ENCODE peak calls at places on chromosomes 5 and 9, in seven cellular contexts. X is GM04504; B is stomach; D is stimulated activated CD8-positive, alpha-beta memory T cell treated with anti-CD3 and anti-CD28 coated beads, Interleukin-2, amount 100 ng/mL, for 1 hour; P is EH; A is spleen; R is activated CD4-positive, alpha-beta T cell treated with anti-CD3 and anti-CD28 coated beads, Interleukin-2, amount 10 ng/mL, durations not matched to agents 7 days and 5 days. Z is an unnamed sample.

GRCh38 chr9:117413346-117414219 is 1.3 kb downstream of the ASTN2 start:
- DNase-seq in X (no peak), B (no peak), D (no peak), P (no peak), A (no peak), R (no peak), Z (peak)

GRCh38 chr5:80136751-80137272 is 101.7 kb downstream of the THBS4 start:
- DNase-seq in X (no peak), B (no peak), D (no peak), P (no peak), A (no peak), R (no peak), Z (no peak)

GRCh38 chr9:95513722-95514121 is 3.0 kb downstream of the PTCH1 start:
- DNase-seq in X (no peak), B (no peak), D (no peak), P (no peak), A (no peak), R (no peak), Z (no peak)

GRCh38 chr5:98602534-98603112 is 170.8 kb upstream of the RGMB start:
- DNase-seq in X (no peak), B (no peak), D (no peak), P (peak), A (no peak), R (no peak), Z (no peak)

GRCh38 chr9:128103589-128103962 is 24.0 kb downstream of the PTGES2 start:
- DNase-seq in X (no peak), B (no peak), D (no peak), P (no peak), A (peak), R (peak), Z (no peak)

GRCh38 chr5:112886975-112887374 is 25.9 kb downstream of the SRP19 start:
- DNase-seq in X (no peak), B (no peak), D (peak), P (no peak), A (no peak), R (peak), Z (no peak)

GRCh38 chr9:79946718-79947117 is 375.0 kb downstream of the TLE4 start:
- DNase-seq in X (no peak), B (peak), D (no peak), P (no peak), A (no peak), R (no peak), Z (no peak)

GRCh38 chr9:31071606-31072286 is 1312.7 kb upstream of the ACO1 start:
- DNase-seq in X (no peak), B (no peak), D (no peak), P (no peak), A (peak), R (no peak), Z (no peak)

GRCh38 chr9:137632432-137633161 is 13.8 kb downstream of the EHMT1 start:
- DNase-seq in X (no peak), B (no peak), D (no peak), P (no peak), A (peak), R (no peak), Z (no peak)

GRCh38 chr5:158351485-158352140 is 492.7 kb upstream of the CLINT1 start:
- DNase-seq in X (no peak), B (no peak), D (no peak), P (no peak), A (no peak), R (no peak), Z (no peak)

GRCh38 chr9:127783111-127783621 is 2.7 kb upstream of the CDK9 start:
- DNase-seq in X (no peak), B (peak), D (peak), P (no peak), A (peak), R (peak), Z (peak)

GRCh38 chr5:89437450-89438435 is 554.8 kb upstream of the MEF2C start:
- DNase-seq in X (no peak), B (no peak), D (no peak), P (no peak), A (no peak), R (no peak), Z (no peak)

GRCh38 chr5:62208218-62208852 is 97.7 kb upstream of the KIF2A start:
- DNase-seq in X (no peak), B (no peak), D (no peak), P (no peak), A (no peak), R (no peak), Z (no peak)

GRCh38 chr9:132023409-132024180 is 56.1 kb downstream of the MED27 start:
- DNase-seq in X (no peak), B (no peak), D (no peak), P (no peak), A (no peak), R (no peak), Z (no peak)

GRCh38 chr5:180399931-180400330 is 46.8 kb upstream of the GFPT2 start:
- DNase-seq in X (no peak), B (no peak), D (no peak), P (no peak), A (no peak), R (no peak), Z (no peak)

GRCh38 chr5:36651775-36652685 is 45.6 kb downstream of the SLC1A3 start:
- DNase-seq in X (no peak), B (no peak), D (no peak), P (no peak), A (no peak), R (no peak), Z (no peak)

GRCh38 chr9:121819511-121820231 is 168.2 kb downstream of the DAB2IP start:
- DNase-seq in X (peak), B (no peak), D (no peak), P (peak), A (no peak), R (no peak), Z (no peak)

GRCh38 chr5:140362875-140363630 is 3.1 kb downstream of the SLC4A9 start:
- DNase-seq in X (no peak), B (peak), D (peak), P (peak), A (peak), R (peak), Z (peak)

GRCh38 chr9:89387970-89388867 is 69.9 kb downstream of the SECISBP2 start:
- DNase-seq in X (peak), B (peak), D (no peak), P (peak), A (peak), R (no peak), Z (no peak)

GRCh38 chr5:80931423-80931822 is 28.7 kb upstream of the RASGRF2 start:
- DNase-seq in X (no peak), B (no peak), D (no peak), P (no peak), A (no peak), R (no peak), Z (no peak)

GRCh38 chr5:110054240-110054639 is 364.5 kb downstream of the MAN2A1 start:
- DNase-seq in X (no peak), B (peak), D (peak), P (peak), A (no peak), R (peak), Z (no peak)

GRCh38 chr5:139214646-139215045 is 16.5 kb upstream of the SIL1 start:
- DNase-seq in X (no peak), B (no peak), D (no peak), P (no peak), A (no peak), R (no peak), Z (no peak)

GRCh38 chr9:82621446-82621845 is 441.5 kb downstream of the RASEF start:
- DNase-seq in X (no peak), B (no peak), D (no peak), P (no peak), A (no peak), R (no peak), Z (no peak)

GRCh38 chr9:134403682-134404301 is 77.5 kb downstream of the RXRA start:
- DNase-seq in X (peak), B (peak), D (no peak), P (peak), A (peak), R (peak), Z (peak)

GRCh38 chr5:21594566-21594965 is 1258.6 kb downstream of the CDH12 start:
- DNase-seq in X (no peak), B (no peak), D (no peak), P (no peak), A (no peak), R (no peak), Z (no peak)

GRCh38 chr5:120463026-120463770 is 902 bp upstream of the PRR16 start:
- DNase-seq in X (no peak), B (no peak), D (no peak), P (no peak), A (no peak), R (no peak), Z (no peak)

GRCh38 chr9:117400131-117400530 is 14.7 kb downstream of the ASTN2 start:
- DNase-seq in X (no peak), B (peak), D (no peak), P (no peak), A (no peak), R (no peak), Z (no peak)

GRCh38 chr9:105696219-105696793 is 2.0 kb downstream of the TMEM38B start:
- DNase-seq in X (no peak), B (no peak), D (no peak), P (no peak), A (no peak), R (no peak), Z (no peak)

GRCh38 chr9:92790542-92791527 is 26.2 kb upstream of the BICD2 start:
- DNase-seq in X (peak), B (peak), D (peak), P (peak), A (no peak), R (peak), Z (peak)

GRCh38 chr9:116152941-116153764 is 438 bp upstream of the PAPPA start:
- DNase-seq in X (peak), B (no peak), D (no peak), P (peak), A (no peak), R (no peak), Z (no peak)

GRCh38 chr9:8456327-8456726 is 656.7 kb upstream of the DMAC1 start:
- DNase-seq in X (no peak), B (no peak), D (no peak), P (no peak), A (no peak), R (no peak), Z (no peak)

GRCh38 chr9:137030528-137030927 is 1.4 kb downstream of the FUT7 start:
- DNase-seq in X (no peak), B (peak), D (no peak), P (no peak), A (peak), R (peak), Z (no peak)

GRCh38 chr5:93246093-93246855 is 334.7 kb downstream of the NR2F1-AS1 start:
- DNase-seq in X (peak), B (no peak), D (no peak), P (peak), A (no peak), R (no peak), Z (no peak)

Z was measured in germinal center.